ENCODE peak calls at places on chromosomes 13 and 19, in nine cellular contexts. One of them, this sample, is unnamed.

GRCh38 chr13:32229443-32229842 is 85.7 kb downstream of the ZAR1L start:
- DNase-seq in progenitor cell of endocrine pancreas: no peak
- DNase-seq in COR-L47: peak; percentile 30
- DNase-seq in AG04450: no peak
- DNase-seq in OCI-M1: no peak
- DNase-seq in hepatocyte: no peak
- DNase-seq in type B pancreatic cell: no peak
- DNase-seq in lower lobe of right lung: no peak
- DNase-seq in right cardiac atrium: no peak
- DNase-seq in this sample: no peak

GRCh38 chr19:55681131-55682087 is 6.4 kb downstream of the EPN1 start:
- DNase-seq in COR-L47: no peak
- DNase-seq in AG04450: no peak
- DNase-seq in type B pancreatic cell: no peak
- DNase-seq in hepatocyte: no peak
- DNase-seq in lower lobe of right lung: no peak
- DNase-seq in progenitor cell of endocrine pancreas: no peak
- DNase-seq in right cardiac atrium: no peak
- DNase-seq in OCI-M1: no peak
- DNase-seq in this sample: no peak

GRCh38 chr13:110651271-110651670 is 35.9 kb downstream of the NAXD start:
- DNase-seq in lower lobe of right lung: no peak
- DNase-seq in COR-L47: no peak
- DNase-seq in progenitor cell of endocrine pancreas: no peak
- DNase-seq in AG04450: no peak
- DNase-seq in hepatocyte: no peak
- DNase-seq in type B pancreatic cell: no peak
- DNase-seq in right cardiac atrium: no peak
- DNase-seq in OCI-M1: no peak
- DNase-seq in this sample: no peak

GRCh38 chr13:23637813-23638212 is 67.6 kb downstream of the TNFRSF19 start:
- DNase-seq in lower lobe of right lung: no peak
- DNase-seq in progenitor cell of endocrine pancreas: no peak
- DNase-seq in OCI-M1: no peak
- DNase-seq in AG04450: no peak
- DNase-seq in hepatocyte: no peak
- DNase-seq in right cardiac atrium: peak; percentile 59
- DNase-seq in type B pancreatic cell: no peak
- DNase-seq in COR-L47: peak; percentile 40
- DNase-seq in this sample: no peak

GRCh38 chr13:99231726-99232125 is 26.5 kb downstream of the GPR18 start:
- DNase-seq in right cardiac atrium: no peak
- DNase-seq in COR-L47: no peak
- DNase-seq in hepatocyte: no peak
- DNase-seq in OCI-M1: peak; percentile 90
- DNase-seq in type B pancreatic cell: no peak
- DNase-seq in progenitor cell of endocrine pancreas: no peak
- DNase-seq in AG04450: no peak
- DNase-seq in lower lobe of right lung: no peak
- DNase-seq in this sample: peak; percentile 65

GRCh38 chr13:46343279-46343949 is 43.6 kb downstream of the RUBCNL start:
- DNase-seq in type B pancreatic cell: no peak
- DNase-seq in lower lobe of right lung: no peak
- DNase-seq in OCI-M1: peak; percentile 68
- DNase-seq in right cardiac atrium: no peak
- DNase-seq in progenitor cell of endocrine pancreas: no peak
- DNase-seq in hepatocyte: no peak
- DNase-seq in COR-L47: no peak
- DNase-seq in AG04450: no peak
- DNase-seq in this sample: no peak

GRCh38 chr13:97809576-97809975 is 143.9 kb upstream of the IPO5 start:
- DNase-seq in lower lobe of right lung: no peak
- DNase-seq in OCI-M1: no peak
- DNase-seq in progenitor cell of endocrine pancreas: no peak
- DNase-seq in right cardiac atrium: no peak
- DNase-seq in type B pancreatic cell: no peak
- DNase-seq in hepatocyte: no peak
- DNase-seq in COR-L47: no peak
- DNase-seq in AG04450: no peak
- DNase-seq in this sample: no peak

GRCh38 chr13:109145631-109146030 is 516.2 kb downstream of the MYO16 start:
- DNase-seq in progenitor cell of endocrine pancreas: no peak
- DNase-seq in type B pancreatic cell: no peak
- DNase-seq in lower lobe of right lung: no peak
- DNase-seq in hepatocyte: peak; percentile 81
- DNase-seq in OCI-M1: peak; percentile 62
- DNase-seq in AG04450: peak; percentile 44
- DNase-seq in COR-L47: peak; percentile 58
- DNase-seq in right cardiac atrium: no peak
- DNase-seq in this sample: peak; percentile 32

GRCh38 chr13:49620170-49620621 is 8.1 kb upstream of the ARL11 start:
- DNase-seq in hepatocyte: no peak
- DNase-seq in COR-L47: peak; percentile 53
- DNase-seq in right cardiac atrium: peak; percentile 52
- DNase-seq in lower lobe of right lung: no peak
- DNase-seq in AG04450: no peak
- DNase-seq in OCI-M1: no peak
- DNase-seq in progenitor cell of endocrine pancreas: no peak
- DNase-seq in type B pancreatic cell: no peak
- DNase-seq in this sample: no peak